ENCODE peak calls at places on chromosome 7, in five cellular contexts. H is posterior cingulate gyrus; R is smooth muscle cell of the brain vasculature; K is activated CD8-positive, alpha-beta memory T cell treated with anti-CD3 and anti-CD28 coated beads for 24 hours; W is NCI-H774. A is an unnamed sample.

GRCh38 chr7:2936891-2937580 is 92.9 kb upstream of the GNA12 start:
- DNase-seq in R (no peak), H (peak; percentile 57), K (no peak), W (no peak), A (no peak)

GRCh38 chr7:152495867-152496266 is 60.1 kb upstream of the KMT2C start:
- DNase-seq in K (no peak), H (no peak), W (no peak), R (no peak), A (no peak)

GRCh38 chr7:84200859-84201258 is 6.3 kb upstream of the SEMA3A start:
- DNase-seq in W (no peak), R (no peak), K (no peak), H (no peak), A (no peak)

GRCh38 chr7:36010656-36011587 is 142.1 kb upstream of the EEPD1 start:
- DNase-seq in K (no peak), H (no peak), W (no peak), R (no peak), A (no peak)

GRCh38 chr7:5187605-5188004 is 2.4 kb upstream of the WIPI2 start:
- DNase-seq in R (no peak), K (no peak), W (no peak), H (no peak), A (no peak)

GRCh38 chr7:74032624-74033371 is 4.8 kb downstream of the ELN start:
- DNase-seq in H (peak; percentile 53), R (no peak), W (no peak), K (no peak), A (no peak)

GRCh38 chr7:155964543-155964942 is 152.3 kb upstream of the SHH start:
- DNase-seq in K (peak; percentile 53), H (no peak), W (no peak), R (no peak), A (no peak)

GRCh38 chr7:114148779-114149178 is 230.0 kb upstream of the PPP1R3A start:
- DNase-seq in H (no peak), R (no peak), W (no peak), K (no peak), A (no peak)

GRCh38 chr7:107860981-107861652 is 29.9 kb upstream of the DLD start:
- DNase-seq in H (no peak), K (no peak), W (no peak), R (peak; percentile 21), A (no peak)

GRCh38 chr7:117010375-117011133 is 57.3 kb downstream of the ST7 start:
- DNase-seq in H (no peak), W (no peak), K (no peak), R (no peak), A (no peak)

GRCh38 chr7:138065827-138066226 is 10.4 kb upstream of the AKR1D1 start:
- DNase-seq in H (no peak), K (no peak), W (no peak), R (no peak), A (no peak)

GRCh38 chr7:2738766-2739549 is 51.0 kb downstream of the AMZ1 start:
- DNase-seq in W (no peak), R (no peak), K (peak; percentile 49), H (no peak), A (no peak)

GRCh38 chr7:29968683-29969457 is 20.7 kb downstream of the SCRN1 start:
- DNase-seq in R (no peak), H (no peak), K (no peak), W (no peak), A (no peak)

A was measured in AG08395.